ENCODE peak calls at places on chromosome 1, in ten cellular contexts. M is islet precursor cell; T is naive B cell; I is activated CD4-positive, alpha-beta T cell treated with anti-CD3 and anti-CD28 coated beads, Interleukin-2, amount 50 U/mL, for 4 hours; A is colonic mucosa; G is central memory CD8-positive, alpha-beta T cell; H is thyroid gland; P is skeletal muscle cell; J is A549; L is KG1. Q is an unnamed sample.

GRCh38 chr1:88649932-88650331 is 34.1 kb upstream of the PKN2 start:
- DNase-seq in M (no peak), L (no peak), T (no peak), A (no peak), H (no peak), I (no peak), J (no peak), G (no peak), P (no peak), Q (no peak)

GRCh38 chr1:153058826-153059784 is 1.8 kb upstream of the SPRR2A start:
- DNase-seq in H (no peak), T (no peak), J (no peak), G (no peak), P (no peak), A (no peak), M (no peak), I (no peak), L (no peak), Q (no peak)

GRCh38 chr1:25090707-25091422 is 141.4 kb downstream of the SYF2 start:
- DNase-seq in A (no peak), G (no peak), J (no peak), L (no peak), H (no peak), M (no peak), I (no peak), T (no peak), P (no peak), Q (no peak)

GRCh38 chr1:67257173-67257535 is 50.5 kb upstream of the IL12RB2 start:
- DNase-seq in L (no peak), J (no peak), A (no peak), I (no peak), P (no peak), M (no peak), G (no peak), H (no peak), T (no peak), Q (no peak)

GRCh38 chr1:3767328-3767925 is 5.1 kb upstream of the SMIM1 start:
- DNase-seq in T (no peak), I (no peak), P (no peak), L (no peak), H (no peak), M (no peak), A (no peak), G (no peak), J (no peak), Q (no peak)

GRCh38 chr1:157040802-157041201 is 4.7 kb downstream of the ARHGEF11 start:
- DNase-seq in M (no peak), T (no peak), L (no peak), I (no peak), G (no peak), A (peak; percentile 32), H (no peak), J (no peak), P (no peak), Q (peak; percentile 40)

GRCh38 chr1:197065549-197065948 is 1.5 kb downstream of the F13B start:
- DNase-seq in H (no peak), P (peak; percentile 61), I (no peak), J (no peak), L (no peak), G (no peak), T (no peak), M (no peak), A (no peak), Q (no peak)

GRCh38 chr1:235865565-235866206 is 1.0 kb downstream of the LYST start:
- DNase-seq in J (no peak), P (no peak), G (no peak), L (no peak), M (no peak), H (no peak), A (no peak), I (no peak), T (no peak), Q (no peak)

GRCh38 chr1:20476260-20477038 is 9.6 kb downstream of the CAMK2N1 start:
- DNase-seq in J (peak; percentile 91), G (no peak), M (peak; percentile 88), H (peak; percentile 16), T (no peak), L (no peak), P (no peak), I (no peak), A (peak; percentile 97), Q (peak; percentile 55)

GRCh38 chr1:244226440-244226839 is 175.4 kb downstream of the ZBTB18 start:
- DNase-seq in I (no peak), P (no peak), A (no peak), J (no peak), G (no peak), L (no peak), T (no peak), H (no peak), M (no peak), Q (no peak)

GRCh38 chr1:119740886-119741780 is 27.6 kb downstream of the HMGCS2 start:
- DNase-seq in L (no peak), M (no peak), T (no peak), A (no peak), P (no peak), H (peak; percentile 69), I (no peak), G (no peak), J (no peak), Q (no peak)

GRCh38 chr1:167708940-167709389 is 12.8 kb upstream of the MPZL1 start:
- DNase-seq in J (no peak), M (no peak), P (no peak), H (no peak), T (peak; percentile 64), A (no peak), L (no peak), G (no peak), I (no peak), Q (no peak)

GRCh38 chr1:231160851-231161710 is 777 bp upstream of the TRIM67 start:
- DNase-seq in T (no peak), M (no peak), L (no peak), I (no peak), J (no peak), A (no peak), G (no peak), H (no peak), P (no peak), Q (no peak)

GRCh38 chr1:160837558-160838205 is 25.0 kb downstream of the CD244 start:
- DNase-seq in H (peak; percentile 83), M (peak; percentile 75), P (no peak), L (peak; percentile 88), G (peak; percentile 86), J (no peak), A (no peak), I (peak; percentile 64), T (peak; percentile 88), Q (no peak)

GRCh38 chr1:17009706-17010105 is 2.0 kb downstream of the ATP13A2 start:
- DNase-seq in T (no peak), J (no peak), M (no peak), L (no peak), I (no peak), P (no peak), A (peak; percentile 62), G (no peak), H (no peak), Q (no peak)

GRCh38 chr1:67479146-67479891 is 49.1 kb upstream of the SERBP1 start:
- DNase-seq in M (no peak), A (no peak), H (peak; percentile 70), G (no peak), P (no peak), J (no peak), T (no peak), L (no peak), I (no peak), Q (no peak)

GRCh38 chr1:1431845-1432565 is 3.5 kb upstream of the VWA1 start:
- DNase-seq in I (no peak), P (no peak), H (no peak), L (no peak), M (peak; percentile 96), A (peak; percentile 81), T (no peak), G (no peak), J (no peak), Q (no peak)

GRCh38 chr1:912740-913301 is 10.9 kb upstream of the SAMD11 start:
- DNase-seq in I (peak; percentile 0), T (no peak), H (peak; percentile 0), A (no peak), G (no peak), M (no peak), L (no peak), P (no peak), J (peak; percentile 77), Q (peak; percentile 87)

GRCh38 chr1:36343651-36344394 is 20.4 kb upstream of the EVA1B start:
- DNase-seq in I (no peak), J (no peak), M (no peak), L (no peak), H (peak; percentile 24), A (no peak), P (no peak), T (no peak), G (no peak), Q (no peak)

GRCh38 chr1:38817958-38818705 is 41.4 kb downstream of the RRAGC start:
- DNase-seq in M (peak; percentile 80), G (peak; percentile 16), H (peak; percentile 9), L (no peak), A (no peak), P (no peak), J (no peak), T (peak; percentile 44), I (peak; percentile 21), Q (peak; percentile 17)

GRCh38 chr1:38092256-38092655 is 45.7 kb upstream of the POU3F1 start:
- DNase-seq in H (no peak), P (no peak), J (no peak), G (no peak), A (no peak), T (no peak), L (no peak), I (no peak), M (no peak), Q (no peak)

GRCh38 chr1:91948501-91949355 is 473 bp upstream of the BRDT start:
- DNase-seq in I (peak; percentile 15), J (no peak), L (no peak), T (no peak), P (no peak), G (peak; percentile 78), M (no peak), H (no peak), A (no peak), Q (no peak)